ENCODE peak calls at places on chromosomes 3 and 15, in ten cellular contexts. J is activated gamma-delta T cell treated with Interleukin-2 at 50 U/mL for 16 hours, P is NCI-H1105 treated with DMSO at 0.1 percent for 48 hours, Q is spleen, G is T1000, T is stomach, E is HCT116, L is AG04450, H is ACHN, Y is Ammon's horn. R is an unnamed sample.

GRCh38 chr3:13020159-13020558 is 53.1 kb downstream of the IQSEC1 start:
- DNase-seq in H (no peak), G (no peak), P (no peak), L (no peak), J (no peak), Q (peak), E (no peak), T (no peak), Y (no peak), R (no peak)

GRCh38 chr15:91898843-91899242 is 45.3 kb downstream of the SLCO3A1 start:
- DNase-seq in T (no peak), H (no peak), G (no peak), Q (no peak), J (no peak), L (no peak), Y (no peak), E (no peak), P (no peak), R (no peak)

GRCh38 chr15:99466701-99467337 is 99.0 kb upstream of the MEF2A start:
- DNase-seq in E (no peak), G (no peak), J (no peak), Q (no peak), H (no peak), T (no peak), Y (no peak), L (no peak), P (no peak), R (no peak)

GRCh38 chr3:36305929-36306520 is 74.3 kb upstream of the STAC start:
- DNase-seq in J (no peak), Q (no peak), Y (no peak), P (no peak), H (peak), E (no peak), L (no peak), G (no peak), T (no peak), R (no peak)

GRCh38 chr3:114449271-114450007 is 155.6 kb downstream of the TIGIT start:
- DNase-seq in J (no peak), G (no peak), Q (no peak), E (no peak), L (no peak), Y (no peak), P (peak), H (no peak), T (no peak), R (no peak)

GRCh38 chr3:90015688-90016356 is 908.4 kb downstream of the EPHA3 start:
- DNase-seq in T (no peak), Q (no peak), L (no peak), P (no peak), E (no peak), Y (peak), G (peak), H (no peak), J (no peak), R (peak)

GRCh38 chr3:58874795-58875194 is 175.0 kb downstream of the CFAP20DC start:
- DNase-seq in J (no peak), H (peak), E (peak), Q (no peak), P (no peak), L (no peak), G (no peak), Y (no peak), T (no peak), R (no peak)

GRCh38 chr3:21672303-21672702 is 78.7 kb downstream of the ZNF385D start:
- DNase-seq in L (peak), T (no peak), H (peak), P (no peak), Y (no peak), Q (no peak), J (no peak), G (peak), E (no peak), R (peak)

GRCh38 chr3:183327343-183327742 is 74.3 kb downstream of the B3GNT5 start:
- DNase-seq in L (no peak), Y (no peak), T (no peak), E (no peak), H (no peak), P (no peak), G (no peak), J (no peak), Q (no peak), R (no peak)

GRCh38 chr3:68787227-68787626 is 145.1 kb downstream of the TAFA4 start:
- DNase-seq in H (no peak), J (no peak), T (no peak), Y (no peak), G (no peak), L (no peak), E (no peak), Q (no peak), P (peak), R (no peak)

GRCh38 chr15:70471517-70471916 is 291.8 kb downstream of the UACA start:
- DNase-seq in L (no peak), H (no peak), Q (no peak), Y (no peak), G (no peak), E (no peak), P (no peak), T (no peak), J (no peak), R (no peak)

GRCh38 chr15:64013179-64014043 is 32.9 kb downstream of the DAPK2 start:
- DNase-seq in G (no peak), J (no peak), Y (no peak), T (peak), H (no peak), Q (no peak), L (no peak), E (no peak), P (no peak), R (no peak)